ENCODE peak calls at places on chromosomes 4 and X, in five cellular contexts. N is HFFc6, Q is fibroblast of lung, Z is lower lobe of right lung, B is fibroblast of mammary gland. I is an unnamed sample.

GRCh38 chr4:76385974-76386373 is 35.0 kb downstream of the CCDC158 start:
- DNase-seq in Z (no peak), N (no peak), B (no peak), Q (no peak), I (no peak)

GRCh38 chr4:99665981-99666380 is 8.4 kb upstream of the C4orf54 start:
- DNase-seq in B (no peak), Z (no peak), Q (peak), N (no peak), I (no peak)

GRCh38 chrX:36974896-36975295 is 33.3 kb upstream of the FAM47C start:
- DNase-seq in Q (no peak), B (no peak), N (no peak), Z (no peak), I (no peak)

GRCh38 chr4:14143892-14144291 is 516.4 kb upstream of the BOD1L1 start:
- DNase-seq in N (no peak), Z (no peak), Q (no peak), B (peak), I (no peak)

GRCh38 chrX:40272786-40273185 is 175.0 kb upstream of the BCOR start:
- DNase-seq in N (no peak), Z (no peak), B (no peak), Q (no peak), I (no peak)

GRCh38 chr4:140372607-140373327 is 679 bp upstream of the SCOC start:
- DNase-seq in N (no peak), Q (no peak), B (peak), Z (no peak), I (no peak)

GRCh38 chrX:133608406-133608805 is 193.1 kb upstream of the GPC4 start:
- DNase-seq in Z (no peak), Q (peak), B (peak), N (no peak), I (no peak)

GRCh38 chr4:138562544-138562961 is 320.4 kb upstream of the SLC7A11 start:
- DNase-seq in B (peak), Z (no peak), Q (peak), N (no peak), I (no peak)

GRCh38 chr4:82381235-82381634 is 7.4 kb upstream of the HNRNPD start:
- DNase-seq in Q (no peak), B (no peak), Z (no peak), N (no peak), I (no peak)

GRCh38 chr4:80053140-80053910 is 19.7 kb downstream of the ANTXR2 start:
- DNase-seq in N (no peak), Z (no peak), Q (peak), B (no peak), I (no peak)

GRCh38 chrX:11424903-11425674 is 131.9 kb downstream of the AMELX start:
- DNase-seq in B (no peak), Z (no peak), Q (no peak), N (no peak), I (no peak)

GRCh38 chrX:147832707-147833348 is 78.9 kb upstream of the FMR1 start:
- DNase-seq in Z (no peak), B (no peak), Q (no peak), N (no peak), I (no peak)

DNA sequence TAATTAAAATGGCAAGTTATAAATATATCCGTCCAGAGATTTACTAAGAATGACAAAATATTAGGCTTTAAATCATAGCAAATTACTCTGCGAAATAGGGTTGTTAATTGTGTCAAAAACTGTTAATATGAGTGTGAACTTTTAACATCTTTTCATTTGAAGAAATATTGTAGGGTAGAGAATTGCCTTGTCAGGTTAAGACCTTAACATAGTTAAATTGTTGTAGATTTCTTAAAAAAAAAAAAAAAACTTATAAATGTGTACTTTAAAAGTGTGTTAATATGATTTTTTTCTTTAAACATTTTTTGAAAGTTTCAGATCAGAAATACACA is 107.7 kb upstream of the TLR2 start:
- DNase-seq in B (no peak), Q (no peak), N (no peak), Z (no peak), I (no peak)
- TF ChIP-seq CTCF in B (no peak), Q (no peak), N (peak), Z (no peak), I (no peak)

GRCh38 chr4:163662761-163663160 is 168.3 kb downstream of the TMA16 start:
- DNase-seq in N (no peak), Q (no peak), B (no peak), Z (no peak), I (no peak)

GRCh38 chr4:163666335-163666888 is 171.9 kb downstream of the TMA16 start:
- DNase-seq in N (no peak), Q (no peak), Z (no peak), B (no peak), I (no peak)

GRCh38 chr4:163663454-163664225 is 169.2 kb downstream of the TMA16 start:
- DNase-seq in B (peak), Q (no peak), Z (no peak), N (no peak), I (no peak)

DNA sequence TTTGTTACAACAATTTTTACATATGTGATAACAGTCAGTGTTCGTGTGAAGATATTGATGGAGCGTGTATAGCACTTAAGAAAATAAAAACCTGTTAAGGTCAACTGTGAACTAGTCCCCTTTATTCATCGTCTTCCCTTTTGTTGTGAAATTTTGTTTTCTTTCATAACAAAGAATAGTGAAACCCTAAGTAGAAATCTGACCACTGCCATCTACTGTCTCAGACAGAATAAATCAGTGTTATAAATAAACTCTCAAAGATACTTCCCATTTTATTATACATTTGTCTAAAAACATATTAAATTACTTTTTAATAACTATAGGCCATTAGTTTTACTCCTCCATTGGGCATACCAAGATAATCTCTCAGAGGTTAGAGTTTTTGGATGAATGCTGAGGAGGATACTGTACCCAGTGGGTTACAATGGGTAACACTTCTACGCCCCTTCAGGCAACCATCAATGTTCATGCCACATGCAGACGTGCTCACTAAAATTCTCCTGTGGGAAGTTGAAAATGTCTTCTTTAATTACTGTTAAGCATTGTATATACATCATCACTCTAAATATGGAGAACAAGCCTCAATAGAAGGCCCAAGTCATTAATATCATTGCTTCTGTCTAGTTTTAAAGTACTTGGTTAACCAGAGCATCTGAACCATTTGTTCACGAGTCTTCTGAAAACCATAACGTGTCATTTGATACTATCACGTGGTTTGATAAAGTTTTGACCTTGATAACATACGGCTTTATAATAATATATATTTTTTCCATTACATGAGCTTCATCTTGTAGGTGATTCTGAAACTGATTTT is 171.2 kb downstream of the TMA16 start:
- DNase-seq in Z (no peak), N (no peak), Q (no peak), B (no peak), I (no peak)
- TF ChIP-seq CTCF in Z (peak), N (peak), Q (peak), B (no peak), I (no peak)

GRCh38 chr4:144556636-144557035 is 89.3 kb upstream of the HHIP start:
- DNase-seq in N (no peak), Q (no peak), B (no peak), Z (no peak), I (no peak)

GRCh38 chr4:144564358-144564757 is 81.6 kb upstream of the HHIP start:
- DNase-seq in N (no peak), Q (no peak), Z (no peak), B (no peak), I (no peak)

GRCh38 chr4:144565558-144566195 is 80.3 kb upstream of the HHIP start:
- DNase-seq in B (no peak), N (peak), Z (no peak), Q (no peak), I (no peak)

GRCh38 chr4:144557404-144557803 is 88.6 kb upstream of the HHIP start:
- DNase-seq in Q (peak), N (peak), Z (no peak), B (peak), I (no peak)

GRCh38 chr4:144562019-144562740 is 83.8 kb upstream of the HHIP start:
- DNase-seq in Q (no peak), Z (peak), N (no peak), B (peak), I (peak)
- TF ChIP-seq CTCF in Q (no peak), Z (no peak), N (no peak), B (no peak), I (no peak)

DNA sequence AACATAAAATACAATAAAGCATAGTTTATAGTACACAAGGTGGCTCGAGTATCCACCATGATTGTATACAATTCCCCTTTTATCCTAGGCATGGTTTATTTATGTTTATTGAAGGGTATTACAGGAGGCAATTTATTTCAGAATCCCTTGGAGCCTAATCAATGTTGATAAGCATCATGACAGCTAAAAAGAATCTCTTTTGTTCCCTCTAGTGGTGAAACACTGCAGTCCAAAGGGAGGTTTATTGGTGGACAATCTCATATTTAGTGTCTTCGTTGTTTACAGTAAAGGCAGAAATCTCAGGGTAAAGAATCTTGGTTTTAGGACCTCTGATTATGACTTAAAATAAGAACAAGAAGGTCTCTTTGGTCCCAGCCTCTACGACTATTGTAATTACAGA is 1712.5 kb downstream of the C4orf33 start:
- DNase-seq in B (peak), Z (no peak), Q (peak), N (peak), I (peak)
- TF ChIP-seq CTCF in B (peak), Z (peak), Q (peak), N (peak), I (peak)

GRCh38 chrX:1323315-1323714 is 13.3 kb upstream of the IL3RA start:
- DNase-seq in N (peak), Q (no peak), Z (peak), B (no peak), I (peak)
- TF ChIP-seq CTCF in N (peak), Q (no peak), Z (peak), B (no peak), I (no peak)